ENCODE peak calls at places on chromosomes 3 and 15, in seven cellular contexts. E is D721Med, Q is cardiac muscle cell, R is GM20000, P is lung, K is tibial artery, N is IMR-90. W is an unnamed sample.
A peak's percentile ranks its signal among the peaks of the same experiment; 100 is the strongest.

GRCh38 chr3:52229656-52230055 is 4.2 kb upstream of the TLR9 start:
- DNase-seq in R (no peak), E (no peak), Q (no peak), K (no peak), P (no peak), N (no peak), W (no peak)

GRCh38 chr15:80777836-80778620 is 1.1 kb upstream of the CEMIP start:
- DNase-seq in K (no peak), E (no peak), P (no peak), N (no peak), Q (no peak), R (no peak), W (no peak)

GRCh38 chr15:60757831-60758570 is 279.1 kb upstream of the ICE2 start:
- DNase-seq in P (no peak), Q (peak; percentile 10), K (no peak), R (no peak), E (no peak), N (no peak), W (no peak)

GRCh38 chr3:17894434-17895060 is 152.1 kb upstream of the TBC1D5 start:
- DNase-seq in Q (peak; percentile 82), E (no peak), P (peak; percentile 33), N (peak; percentile 45), K (no peak), R (peak; percentile 10), W (no peak)

GRCh38 chr3:158213461-158213860 is 103.6 kb downstream of the RSRC1 start:
- DNase-seq in E (no peak), N (no peak), K (no peak), Q (no peak), R (no peak), P (no peak), W (no peak)

GRCh38 chr3:15263926-15264325 is 57.9 kb downstream of the CAPN7 start:
- DNase-seq in R (no peak), P (no peak), N (no peak), Q (no peak), K (no peak), E (no peak), W (no peak)

GRCh38 chr15:40338041-40338657 is 2.6 kb downstream of the CCDC9B start:
- DNase-seq in P (peak; percentile 74), E (peak; percentile 97), Q (peak; percentile 76), K (peak; percentile 86), N (peak; percentile 60), R (peak; percentile 92), W (peak; percentile 95)

GRCh38 chr3:120536642-120537041 is 59.5 kb upstream of the NDUFB4 start:
- DNase-seq in R (no peak), K (no peak), E (no peak), P (no peak), Q (peak; percentile 20), N (no peak), W (no peak)

GRCh38 chr3:11238057-11238456 is 34.1 kb upstream of the ATG7 start:
- DNase-seq in Q (peak; percentile 93), N (peak; percentile 95), K (no peak), E (no peak), P (no peak), R (no peak), W (no peak)

GRCh38 chr15:74108111-74108510 is 22.3 kb upstream of the ISLR2 start:
- DNase-seq in R (no peak), N (no peak), Q (no peak), P (no peak), E (no peak), K (no peak), W (no peak)

GRCh38 chr15:75646944-75647364 is 758 bp upstream of the SNX33 start:
- DNase-seq in N (no peak), Q (no peak), K (no peak), P (no peak), E (no peak), R (peak; percentile 54), W (peak; percentile 56)

GRCh38 chr3:179546814-179547241 is 15.9 kb upstream of the ACTL6A start:
- DNase-seq in K (no peak), R (no peak), Q (no peak), N (no peak), P (no peak), E (no peak), W (no peak)

GRCh38 chr3:147189016-147189415 is 217.3 kb downstream of the ZIC4 start:
- DNase-seq in Q (no peak), R (no peak), K (no peak), P (no peak), N (peak; percentile 23), E (no peak), W (no peak)

GRCh38 chr3:140706360-140706759 is 28.5 kb downstream of the TRIM42 start:
- DNase-seq in K (no peak), E (no peak), P (no peak), R (no peak), Q (no peak), N (no peak), W (no peak)

GRCh38 chr3:156388469-156389150 is 166.3 kb downstream of the SSR3 start:
- DNase-seq in N (peak; percentile 84), K (no peak), P (no peak), Q (peak; percentile 66), R (no peak), E (no peak), W (no peak)

GRCh38 chr3:138062626-138063025 is 52.7 kb downstream of the CLDN18 start:
- DNase-seq in E (no peak), Q (peak; percentile 70), R (no peak), N (peak; percentile 83), K (no peak), P (peak; percentile 27), W (no peak)

GRCh38 chr3:14549256-14549931 is 9.3 kb upstream of the GRIP2 start:
- DNase-seq in Q (no peak), E (no peak), R (no peak), K (no peak), P (no peak), N (peak; percentile 25), W (no peak)

GRCh38 chr15:29873264-29873663 is 51.0 kb upstream of the TJP1 start:
- DNase-seq in Q (no peak), K (no peak), N (peak; percentile 22), R (no peak), E (no peak), P (no peak), W (no peak)

GRCh38 chr15:89278307-89278706 is 34.5 kb downstream of the FANCI start:
- DNase-seq in E (no peak), K (no peak), N (peak; percentile 36), Q (no peak), R (no peak), P (no peak), W (no peak)

GRCh38 chr3:31800436-31800835 is 180.6 kb downstream of the OSBPL10 start:
- DNase-seq in Q (no peak), E (no peak), R (no peak), N (peak; percentile 17), P (no peak), K (no peak), W (no peak)

GRCh38 chr3:40616420-40616819 is 91.7 kb downstream of the ZNF621 start:
- DNase-seq in R (no peak), E (no peak), P (no peak), Q (no peak), K (no peak), N (no peak), W (no peak)

DNA sequence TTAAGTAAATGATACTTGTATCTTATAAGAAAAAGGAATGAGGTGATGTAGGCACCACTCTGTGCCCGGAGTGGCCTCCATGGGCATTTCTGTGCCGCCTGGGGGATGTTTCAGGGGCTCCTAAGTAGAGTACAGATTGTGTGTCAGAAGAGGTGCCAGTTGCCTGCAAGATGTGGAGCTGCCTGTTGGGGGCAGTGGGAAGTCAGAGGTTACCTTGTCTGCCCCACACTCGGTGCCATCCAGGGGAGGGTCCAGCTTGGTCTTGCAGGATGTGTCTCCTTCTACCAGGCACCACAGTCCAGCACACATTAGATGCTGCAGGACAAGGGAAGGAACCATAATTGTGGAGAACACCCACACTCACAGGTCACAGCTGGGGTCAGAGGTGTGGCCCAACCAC is 208.8 kb downstream of the ADAMTS17 start:
- DNase-seq in E (no peak), K (no peak), P (no peak), N (no peak), R (no peak), Q (no peak), W (no peak)
- TF ChIP-seq CTCF in E (no peak), K (no peak), P (no peak), N (no peak), R (no peak), Q (no peak), W (no peak)

GRCh38 chr3:30567139-30567753 is 39.2 kb upstream of the TGFBR2 start:
- DNase-seq in E (no peak), P (no peak), Q (no peak), K (no peak), N (no peak), R (no peak), W (no peak)
- TF ChIP-seq CTCF in E (no peak), P (no peak), Q (no peak), K (no peak), N (no peak), R (no peak), W (no peak)

DNA sequence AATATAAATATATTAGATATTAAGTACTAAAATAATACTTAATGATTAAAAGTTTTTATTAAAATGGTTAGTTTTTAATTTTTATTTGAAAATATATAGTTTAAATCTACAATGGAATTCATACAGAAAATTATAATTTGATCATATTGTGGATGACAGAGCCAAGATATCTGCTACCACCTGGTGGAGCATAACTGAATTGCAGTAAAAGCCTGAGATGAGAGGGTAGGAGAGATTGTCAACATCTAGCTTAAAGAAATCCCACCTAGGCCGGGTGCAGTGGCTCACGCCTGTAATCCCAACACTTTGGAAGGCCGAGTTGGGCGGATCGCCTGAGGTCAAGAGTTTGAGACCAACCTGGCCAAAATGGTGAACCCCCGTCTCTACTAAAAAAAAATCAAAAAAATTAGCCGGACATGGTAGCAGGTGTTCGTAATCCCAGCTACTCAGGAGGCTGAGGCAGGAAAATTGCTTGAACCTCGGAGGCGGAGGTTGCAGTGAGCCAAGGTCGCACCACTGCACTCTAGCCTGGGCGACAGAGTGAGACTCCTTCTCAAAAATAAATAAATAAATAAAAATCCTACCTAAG is 25.1 kb upstream of the CSTA start:
- DNase-seq in K (no peak), N (peak; percentile 17), R (no peak), E (no peak), P (no peak), Q (peak; percentile 27), W (no peak)
- TF ChIP-seq CTCF in K (no peak), N (peak; percentile 54), R (peak; percentile 13), E (peak; percentile 52), P (peak; percentile 30), Q (peak; percentile 50), W (peak; percentile 66)

DNA sequence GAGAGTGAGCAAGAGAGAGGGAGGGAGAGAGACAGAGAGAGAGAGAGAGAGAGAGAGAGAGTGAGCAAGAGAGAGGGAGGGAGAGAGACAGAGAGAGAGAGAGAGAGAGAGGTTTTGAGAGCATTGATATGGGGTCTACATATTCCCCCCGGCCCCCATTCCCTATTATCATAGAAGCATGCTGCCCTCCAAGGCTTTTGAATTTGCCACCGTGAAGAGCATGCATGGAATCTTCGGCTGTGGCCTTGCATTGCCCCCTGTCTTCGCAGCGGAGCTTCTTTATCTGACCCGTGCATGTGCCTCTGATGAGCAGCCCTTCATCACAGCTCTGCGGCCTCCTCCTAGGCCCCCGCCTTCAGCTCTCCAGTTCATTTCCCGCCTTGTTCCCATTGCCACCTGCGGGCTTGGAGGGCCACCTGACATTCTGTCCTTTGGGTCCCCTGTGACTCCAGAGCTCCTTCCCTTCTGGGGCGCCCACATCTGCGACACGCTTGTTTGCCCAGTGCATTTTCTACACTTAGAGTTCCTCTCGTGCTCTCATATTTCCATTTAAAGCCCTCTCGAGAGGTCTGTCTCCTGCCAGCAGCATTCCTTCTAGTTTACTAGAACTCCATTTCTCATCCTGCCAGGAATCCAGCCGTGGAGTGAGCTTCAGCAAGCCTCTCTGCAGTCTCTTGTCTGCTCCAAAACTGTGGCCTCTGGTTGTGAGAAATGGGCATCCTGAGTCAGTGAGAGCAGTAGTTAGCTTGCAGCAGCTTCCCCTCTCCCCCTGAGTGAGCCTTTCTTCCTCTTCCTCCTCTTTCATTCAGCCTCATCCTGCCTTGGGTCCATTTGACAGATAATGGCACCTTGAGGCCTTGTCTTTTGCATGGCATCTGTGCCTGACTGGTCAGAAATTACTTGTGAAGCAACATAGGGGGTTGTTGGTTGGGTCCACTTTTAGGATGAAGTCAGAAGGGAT is 25.3 kb downstream of the LPP start:
- DNase-seq in N (peak; percentile 92), Q (no peak), R (no peak), K (peak; percentile 86), E (no peak), P (peak; percentile 77), W (no peak)
- TF ChIP-seq CTCF in N (peak; percentile 31), Q (no peak), R (no peak), K (peak; percentile 12), E (no peak), P (no peak), W (no peak)